ENCODE peak calls at places on chromosomes 11 and 22, in ten cellular contexts. J is H9; C is left ventricle myocardium superior; G is HCT116; V is GOT3; D is progenitor cell of endocrine pancreas; L is stimulated activated CD8-positive, alpha-beta memory T cell treated with anti-CD3 and anti-CD28 coated beads, Interleukin-15, amount 100 ng/mL, for 1 hour; T is iris pigment epithelial cell; I is RWPE1; F is stimulated activated CD4-positive, alpha-beta T cell treated with anti-CD3 and anti-CD28 coated beads, Interleukin-1b, Interleukin-23, amount 100 ng/mL, for 4 hours. W is an unnamed sample.
A peak's percentile ranks its signal among the peaks of the same experiment; 100 is the strongest.

GRCh38 chr11:69861901-69862300 is 42.7 kb upstream of the FGF3 start:
- DNase-seq in J (no peak), C (no peak), G (no peak), V (no peak), D (no peak), L (no peak), T (no peak), I (no peak), F (no peak), W (no peak)

GRCh38 chr11:45180158-45180887 is 33.9 kb downstream of the PRDM11 start:
- DNase-seq in J (peak; percentile 67), C (peak; percentile 78), G (peak; percentile 16), V (no peak), D (peak; percentile 56), L (no peak), T (peak; percentile 16), I (peak; percentile 78), F (no peak), W (peak; percentile 81)

GRCh38 chr11:1055990-1056771 is 18.5 kb upstream of the MUC2 start:
- DNase-seq in J (no peak), C (peak; percentile 23), G (no peak), V (no peak), D (peak; percentile 7), L (no peak), T (no peak), I (no peak), F (no peak), W (no peak)

GRCh38 chr22:49710746-49711145 is 116.9 kb downstream of the BRD1 start:
- DNase-seq in J (no peak), C (no peak), G (no peak), V (no peak), D (no peak), L (no peak), T (no peak), I (no peak), F (no peak), W (no peak)

GRCh38 chr11:12214751-12215150 is 104.4 kb downstream of the MICAL2 start:
- DNase-seq in J (no peak), C (no peak), G (no peak), V (no peak), D (no peak), L (no peak), T (peak; percentile 85), I (no peak), F (no peak), W (no peak)

GRCh38 chr11:120339394-120339890 is 3.2 kb downstream of the ARHGEF12 start:
- DNase-seq in J (no peak), C (no peak), G (no peak), V (no peak), D (no peak), L (no peak), T (peak; percentile 53), I (no peak), F (no peak), W (no peak)

GRCh38 chr11:45805305-45806071 is 539 bp downstream of the SLC35C1 start:
- DNase-seq in J (peak; percentile 57), C (peak; percentile 60), G (no peak), V (no peak), D (no peak), L (no peak), T (peak; percentile 86), I (no peak), F (no peak), W (peak; percentile 62)

GRCh38 chr11:41118521-41118920 is 340.9 kb downstream of the LRRC4C start:
- DNase-seq in J (no peak), C (no peak), G (no peak), V (no peak), D (no peak), L (no peak), T (no peak), I (no peak), F (no peak), W (no peak)

GRCh38 chr22:30212363-30212995 is 34.1 kb downstream of the LIF start:
- DNase-seq in J (no peak), C (peak; percentile 56), G (peak; percentile 93), V (peak; percentile 16), D (no peak), L (no peak), T (peak; percentile 98), I (peak; percentile 80), F (no peak), W (no peak)

GRCh38 chr11:61689164-61689496 is 8.9 kb downstream of the DAGLA start:
- DNase-seq in J (no peak), C (no peak), G (no peak), V (no peak), D (no peak), L (no peak), T (no peak), I (no peak), F (no peak), W (no peak)

GRCh38 chr22:44496844-44497217 is 1.2 kb downstream of the RTL6 start:
- DNase-seq in J (no peak), C (peak; percentile 30), G (no peak), V (no peak), D (no peak), L (no peak), T (no peak), I (no peak), F (no peak), W (no peak)

GRCh38 chr11:119794141-119794665 is 65.2 kb upstream of the NECTIN1 start:
- DNase-seq in J (no peak), C (no peak), G (no peak), V (no peak), D (no peak), L (no peak), T (no peak), I (no peak), F (no peak), W (no peak)

GRCh38 chr11:112216591-112217105 is 9.6 kb upstream of the PTS start:
- DNase-seq in J (no peak), C (no peak), G (no peak), V (no peak), D (no peak), L (no peak), T (peak; percentile 94), I (no peak), F (no peak), W (no peak)

GRCh38 chr11:111206472-111206871 is 39.1 kb upstream of the POU2AF2 start:
- DNase-seq in J (no peak), C (no peak), G (no peak), V (no peak), D (no peak), L (no peak), T (peak; percentile 78), I (peak; percentile 30), F (no peak), W (no peak)

GRCh38 chr11:1039481-1040427 is 3.2 kb upstream of the MUC6 start:
- DNase-seq in J (no peak), C (peak; percentile 23), G (no peak), V (no peak), D (no peak), L (no peak), T (no peak), I (no peak), F (no peak), W (no peak)

GRCh38 chr22:27456696-27457503 is 344.7 kb downstream of the MN1 start:
- DNase-seq in J (no peak), C (no peak), G (no peak), V (no peak), D (no peak), L (no peak), T (peak; percentile 89), I (peak; percentile 90), F (no peak), W (no peak)

GRCh38 chr22:39579909-39580571 is 9.5 kb downstream of the CACNA1I start:
- DNase-seq in J (no peak), C (no peak), G (no peak), V (no peak), D (no peak), L (no peak), T (no peak), I (no peak), F (no peak), W (no peak)

GRCh38 chr11:67439321-67440228 is 2.1 kb upstream of the PTPRCAP start:
- DNase-seq in J (peak; percentile 63), C (peak; percentile 60), G (no peak), V (no peak), D (no peak), L (no peak), T (no peak), I (no peak), F (no peak), W (no peak)